ENCODE peak calls at places on chromosomes 4 and X, in eight cellular contexts. I is aorta, C is endodermal cell, P is A549, O is psoas muscle, A is fibroblast of lung, H is spleen, N is cardiac muscle cell. G is an unnamed sample.

GRCh38 chr4:147768113-147768512 is 36.2 kb downstream of the ARHGAP10 start:
- DNase-seq in O (no peak), C (no peak), N (no peak), P (peak; percentile 29), A (peak; percentile 65), I (no peak), H (no peak), G (no peak)

GRCh38 chr4:115042496-115042895 is 70.9 kb downstream of the NDST4 start:
- DNase-seq in P (no peak), C (peak; percentile 53), O (no peak), H (no peak), A (no peak), I (no peak), N (peak; percentile 5), G (no peak)

GRCh38 chr4:67700119-67700873 is 659 bp downstream of the UBA6 start:
- DNase-seq in H (no peak), P (no peak), A (peak; percentile 17), O (no peak), N (no peak), I (no peak), C (no peak), G (no peak)

GRCh38 chr4:4555916-4556315 is 14.1 kb upstream of the STX18 start:
- DNase-seq in P (no peak), H (no peak), A (peak; percentile 32), C (no peak), I (no peak), O (no peak), N (no peak), G (no peak)

GRCh38 chrX:12137982-12138365 is 299 bp upstream of the FRMPD4 start:
- DNase-seq in A (no peak), C (no peak), P (no peak), N (peak; percentile 20), H (no peak), I (no peak), O (no peak), G (no peak)

GRCh38 chr4:148015058-148015457 is 283.2 kb downstream of the ARHGAP10 start:
- DNase-seq in I (no peak), A (no peak), N (no peak), H (no peak), C (no peak), P (no peak), O (no peak), G (no peak)

GRCh38 chr4:133148690-133149363 is at the start of gene PCDH10:
- DNase-seq in H (peak; percentile 80), O (peak; percentile 86), I (peak; percentile 97), N (peak; percentile 96), P (peak; percentile 70), C (peak; percentile 99), A (peak; percentile 95), G (peak; percentile 85)

GRCh38 chrX:40816906-40817305 is 81.6 kb upstream of the MED14 start:
- DNase-seq in C (peak; percentile 61), I (no peak), P (no peak), O (no peak), H (no peak), N (no peak), A (no peak), G (no peak)

GRCh38 chr4:8730681-8731080 is 138.1 kb downstream of the CPZ start:
- DNase-seq in A (no peak), N (no peak), O (no peak), H (no peak), I (peak; percentile 41), P (no peak), C (peak; percentile 22), G (no peak)
- H3K27ac ChIP-seq in A (no peak overlapping the region), N (no peak overlapping the region), O (no peak overlapping the region), H (no peak overlapping the region), I (no peak overlapping the region), P (no peak overlapping the region), C (no peak overlapping the region), G (no peak overlapping the region)

DNA sequence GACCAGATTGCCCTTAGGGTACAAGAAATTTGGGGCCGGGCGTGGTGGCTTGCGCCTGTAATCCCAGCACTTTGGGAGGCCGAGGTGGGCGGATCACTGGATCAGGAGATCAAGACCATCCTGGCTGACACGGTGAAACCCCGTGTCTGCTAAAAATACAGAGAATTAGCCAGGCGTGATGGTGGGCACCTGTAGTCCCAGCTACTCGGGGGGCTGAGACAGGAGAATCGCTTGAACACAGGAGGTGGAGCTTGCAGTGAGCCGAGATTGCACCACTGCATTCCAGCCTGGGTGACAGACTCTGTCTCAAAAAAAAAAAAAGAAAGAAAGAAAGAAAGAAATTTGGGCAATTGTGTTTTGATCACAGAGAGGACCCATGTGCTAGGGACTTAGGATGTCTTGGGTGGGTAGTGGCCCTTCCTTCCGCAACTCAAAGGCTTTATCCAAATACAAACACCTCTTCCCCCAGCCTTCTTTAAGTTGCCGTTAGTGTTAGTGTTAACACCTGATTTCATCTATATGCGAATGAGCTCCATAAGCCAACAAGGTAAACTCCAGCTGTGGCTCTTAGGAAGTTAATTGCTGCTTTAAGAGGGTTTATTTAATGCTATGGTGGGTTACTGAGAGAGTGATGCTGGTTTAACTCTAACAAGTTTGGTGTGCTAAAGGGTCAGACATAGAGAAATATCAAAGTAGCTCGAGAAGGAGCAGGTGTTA is 8.6 kb upstream of the CCDC110 start:
- DNase-seq in O (no peak), C (peak; percentile 47), N (no peak), H (no peak), A (no peak), I (no peak), P (no peak), G (no peak)
- H3K4me1 ChIP-seq in O (peaks cover 30% of the 10 kb centered on the region), C (peaks cover 4% of the 10 kb centered on the region), N (peaks cover 6% of the 10 kb centered on the region), H (no peaks in the 10 kb centered on the region), A (no peaks in the 10 kb centered on the region), I (peaks cover 6% of the 10 kb centered on the region), P (no peaks in the 10 kb centered on the region), G (no peaks in the 10 kb centered on the region)

GRCh38 chr4:129682586-129682985 is 586.6 kb downstream of the C4orf33 start:
- DNase-seq in C (no peak), N (no peak), P (no peak), A (no peak), H (no peak), I (no peak), O (no peak), G (no peak)

GRCh38 chr4:129675036-129675435 is 579.1 kb downstream of the C4orf33 start:
- DNase-seq in H (no peak), I (no peak), P (no peak), A (no peak), O (no peak), N (no peak), C (no peak), G (no peak)

GRCh38 chr4:129672941-129673340 is 577.0 kb downstream of the C4orf33 start:
- DNase-seq in A (no peak), H (no peak), N (no peak), O (no peak), P (no peak), I (no peak), C (no peak), G (no peak)

GRCh38 chr4:129676934-129677333 is 581.0 kb downstream of the C4orf33 start:
- DNase-seq in P (no peak), I (peak; percentile 53), N (no peak), O (no peak), A (no peak), C (no peak), H (no peak), G (no peak)
- H3K27ac ChIP-seq in P (no peak overlapping the region), I (no peak overlapping the region), N (no peak overlapping the region), O (no peak overlapping the region), A (no peak overlapping the region), C (no peak overlapping the region), H (no peak overlapping the region), G (no peak overlapping the region)

GRCh38 chr4:40991908-40992307 is 222.4 kb downstream of the APBB2 start:
- DNase-seq in P (no peak), C (no peak), O (no peak), I (no peak), N (no peak), A (no peak), H (no peak), G (no peak)
- H3K4me1 ChIP-seq in P (peaks cover 68% of the 10 kb centered on the region), C (no peaks in the 10 kb centered on the region), O (no peaks in the 10 kb centered on the region), I (peaks cover 9% of the 10 kb centered on the region), N (no peaks in the 10 kb centered on the region), A (peaks cover 22% of the 10 kb centered on the region), H (peaks cover 14% of the 10 kb centered on the region), G (peaks cover 21% of the 10 kb centered on the region)

GRCh38 chrX:107709266-107709795 is 66.3 kb downstream of the TSC22D3 start:
- DNase-seq in I (no peak), C (peak; percentile 20), P (no peak), N (no peak), A (no peak), H (no peak), O (no peak), G (no peak)
- H3K27ac ChIP-seq in I (no peak overlapping the region), C (no peak overlapping the region), P (no peak overlapping the region), N (no peak overlapping the region), A (no peak overlapping the region), H (no peak overlapping the region), O (no peak overlapping the region), G (no peak overlapping the region)

DNA sequence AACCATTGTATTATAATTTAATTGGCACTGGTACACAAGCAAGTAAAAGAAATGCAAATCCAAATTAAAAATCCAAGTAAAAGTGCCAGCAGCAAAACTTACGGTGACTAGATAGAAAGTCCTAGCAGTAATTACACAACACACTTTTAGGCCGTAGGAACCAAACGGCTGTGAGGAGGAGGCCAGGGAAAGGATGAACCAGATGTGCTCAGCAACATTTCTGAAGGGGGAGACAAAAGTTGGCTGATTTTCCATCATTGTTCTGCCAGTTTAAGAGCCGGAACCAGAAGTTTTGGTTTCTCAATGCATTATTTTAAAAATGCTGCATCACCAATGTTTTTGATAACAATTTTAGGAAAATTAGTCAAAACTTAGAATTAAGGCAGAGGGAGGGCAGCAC is 68.7 kb upstream of the ENPP6 start:
- DNase-seq in P (no peak), C (no peak), H (no peak), I (no peak), O (no peak), A (no peak), N (no peak), G (peak; percentile 5)
- H3K4me1 ChIP-seq in P (no peaks in the 10 kb centered on the region), C (peaks cover 3% of the 10 kb centered on the region), H (peaks cover 38% of the 10 kb centered on the region), I (no peaks in the 10 kb centered on the region), O (peaks cover 11% of the 10 kb centered on the region), A (peaks cover 2% of the 10 kb centered on the region), N (no peaks in the 10 kb centered on the region), G (peaks cover 9% of the 10 kb centered on the region)